ENCODE peak calls at places on chromosomes 13 and 19, in nine cellular contexts. P, O, B, D, U, X, L, N and V are unnamed samples.

GRCh38 chr19:16045893-16046292 is 30.4 kb upstream of the TPM4 start:
- DNase-seq in N (no peak), P (no peak), B (no peak), O (no peak), U (no peak), D (no peak), L (no peak), X (no peak), V (no peak)

GRCh38 chr13:24267283-24267682 is 42.1 kb upstream of the C1QTNF9 start:
- DNase-seq in O (no peak), U (no peak), P (no peak), X (no peak), B (no peak), N (no peak), L (no peak), D (no peak), V (no peak)

GRCh38 chr13:44969858-44970484 is 19.3 kb downstream of the NUFIP1 start:
- DNase-seq in U (no peak), P (no peak), L (no peak), O (peak), D (peak), X (no peak), N (no peak), B (peak), V (no peak)

GRCh38 chr13:68970532-68970931 is 1137.1 kb upstream of the ATXN8OS start:
- DNase-seq in D (no peak), P (no peak), N (no peak), L (no peak), B (no peak), O (no peak), X (no peak), U (no peak), V (no peak)

GRCh38 chr19:47848871-47849473 is 10.1 kb upstream of the TPRX2 start:
- DNase-seq in O (no peak), D (peak), P (no peak), N (peak), B (peak), L (no peak), X (no peak), U (no peak), V (peak)

GRCh38 chr19:30224689-30225606 is 147.2 kb upstream of the ZNF536 start:
- DNase-seq in L (no peak), B (no peak), O (no peak), N (no peak), X (no peak), P (no peak), U (peak), D (peak), V (peak)

GRCh38 chr13:108728370-108728769 is 99.0 kb downstream of the MYO16 start:
- DNase-seq in L (no peak), N (no peak), D (peak), X (no peak), U (no peak), B (no peak), O (no peak), P (no peak), V (no peak)

GRCh38 chr19:6392219-6393073 is 518 bp downstream of the GTF2F1 start:
- DNase-seq in U (no peak), L (no peak), X (no peak), O (no peak), B (no peak), D (no peak), P (no peak), N (no peak), V (no peak)

GRCh38 chr19:42628411-42629135 is 33.8 kb upstream of the CEACAM8 start:
- DNase-seq in L (no peak), B (no peak), P (no peak), X (no peak), O (no peak), U (no peak), N (no peak), D (no peak), V (no peak)

GRCh38 chr19:28472843-28473242 is 740.1 kb downstream of the UQCRFS1 start:
- DNase-seq in U (no peak), X (peak), L (no peak), B (no peak), O (no peak), D (no peak), P (no peak), N (no peak), V (no peak)

GRCh38 chr19:15995536-15995935 is 46.7 kb downstream of the OR10H4 start:
- DNase-seq in L (no peak), P (no peak), D (no peak), O (no peak), B (no peak), U (no peak), N (no peak), X (peak), V (no peak)

GRCh38 chr19:54211214-54211613 is 10.6 kb downstream of the RPS9 start:
- DNase-seq in N (no peak), X (no peak), B (no peak), U (no peak), O (no peak), L (no peak), D (no peak), P (no peak), V (no peak)

GRCh38 chr19:10431254-10431942 is 11.1 kb downstream of the PDE4A start:
- DNase-seq in D (no peak), L (no peak), O (no peak), P (no peak), X (no peak), N (no peak), U (no peak), B (no peak), V (no peak)

GRCh38 chr13:87295636-87296035 is 375.5 kb upstream of the SLITRK5 start:
- DNase-seq in O (peak), B (no peak), N (no peak), D (no peak), U (no peak), L (no peak), X (no peak), P (no peak), V (no peak)

GRCh38 chr19:19079571-19079970 is 15.8 kb downstream of the SLC25A42 start:
- DNase-seq in X (no peak), N (no peak), U (no peak), B (no peak), D (no peak), L (no peak), O (no peak), P (no peak), V (no peak)

GRCh38 chr13:88745013-88745412 is 1073.8 kb downstream of the SLITRK5 start:
- DNase-seq in X (no peak), U (no peak), P (no peak), L (no peak), O (no peak), N (no peak), B (no peak), D (no peak), V (no peak)

GRCh38 chr19:2714531-2715269 is 6.5 kb downstream of the DIRAS1 start:
- DNase-seq in O (no peak), D (no peak), B (no peak), L (no peak), N (no peak), P (no peak), U (no peak), X (no peak), V (no peak)

GRCh38 chr19:2575734-2576481 is 100.0 kb downstream of the GADD45B start:
- DNase-seq in B (peak), N (no peak), D (peak), O (peak), P (no peak), L (peak), U (peak), X (peak), V (no peak)

GRCh38 chr19:35750167-35750566 is 1.8 kb downstream of the LIN37 start:
- DNase-seq in P (no peak), O (no peak), B (no peak), L (no peak), D (no peak), U (no peak), N (peak), X (no peak), V (no peak)
- TF ChIP-seq CTCF in P (no peak), O (no peak), B (no peak), L (no peak), D (no peak), U (no peak), N (no peak), X (no peak), V (no peak)

GRCh38 chr13:46367622-46368327 is 19.3 kb downstream of the RUBCNL start:
- DNase-seq in X (no peak), N (no peak), B (peak), O (no peak), D (no peak), U (no peak), L (no peak), P (no peak), V (no peak)
- TF ChIP-seq CTCF in X (no peak), N (no peak), B (no peak), O (no peak), D (no peak), U (no peak), L (no peak), P (no peak), V (no peak)

DNA sequence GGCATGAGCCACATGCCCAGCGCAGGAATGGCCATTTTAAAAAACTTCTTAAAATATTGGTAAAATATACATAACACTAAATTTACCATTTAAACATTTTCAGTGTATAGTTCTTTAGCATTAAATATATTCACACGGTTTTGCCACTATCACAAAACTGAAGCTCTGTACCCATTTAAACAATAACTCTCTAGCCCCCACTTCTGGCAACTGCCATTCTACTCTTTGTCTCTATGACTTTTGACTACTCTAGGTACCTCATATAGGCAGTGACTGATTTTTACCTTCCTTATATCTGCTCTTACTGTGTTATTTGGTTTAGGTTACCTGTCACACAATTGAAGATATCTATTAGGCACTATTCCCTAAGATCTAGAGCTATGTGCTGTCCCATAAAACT is 2.3 kb upstream of the KBTBD7 start:
- DNase-seq in B (peak), N (no peak), X (no peak), L (no peak), U (no peak), P (no peak), O (no peak), D (no peak), V (no peak)
- TF ChIP-seq CTCF in B (peak), N (no peak), X (no peak), L (no peak), U (no peak), P (no peak), O (peak), D (no peak), V (peak)

DNA sequence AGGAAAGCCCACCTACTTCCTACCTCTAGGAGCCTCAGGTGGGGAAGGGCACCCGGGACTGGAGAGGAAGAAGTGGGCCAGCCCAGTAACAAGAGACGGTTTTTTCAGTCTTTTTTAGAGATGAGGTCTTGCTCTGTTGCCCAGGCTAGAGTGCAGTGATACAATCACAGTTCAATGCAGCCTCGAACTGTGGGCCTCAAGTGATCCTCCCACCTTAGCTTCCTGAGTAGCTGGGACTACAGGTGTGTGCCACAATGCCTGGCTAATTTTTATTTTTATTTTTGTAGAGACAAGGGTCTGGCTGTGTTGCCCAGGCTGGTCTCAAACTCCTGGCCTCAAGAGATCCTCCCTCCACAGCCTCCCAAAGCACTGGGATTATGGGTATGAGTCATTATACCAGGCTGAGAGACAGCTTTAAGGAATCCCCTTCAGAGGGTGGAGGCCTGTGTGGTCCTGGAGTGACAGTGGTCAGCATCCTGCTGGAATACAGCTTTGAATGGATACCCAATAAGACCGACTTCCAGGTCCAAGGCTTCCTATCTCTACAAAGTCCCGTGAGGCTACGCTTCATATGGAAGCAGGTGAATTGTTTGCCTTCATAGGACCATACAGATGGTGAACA is 63.0 kb downstream of the SLC15A1 start:
- DNase-seq in U (no peak), B (no peak), L (no peak), N (no peak), D (no peak), P (no peak), X (no peak), O (no peak), V (no peak)
- TF ChIP-seq CTCF in U (no peak), B (no peak), L (no peak), N (no peak), D (no peak), P (no peak), X (no peak), O (no peak), V (no peak)

GRCh38 chr13:71483733-71484132 is 383.3 kb downstream of the DACH1 start:
- DNase-seq in O (no peak), N (no peak), U (no peak), L (no peak), D (no peak), P (no peak), B (no peak), X (no peak), V (no peak)

GRCh38 chr13:71477735-71478134 is 389.3 kb downstream of the DACH1 start:
- DNase-seq in O (no peak), P (no peak), U (no peak), N (no peak), L (no peak), D (no peak), B (peak), X (no peak), V (no peak)
- TF ChIP-seq CTCF in O (peak), P (peak), U (peak), N (peak), L (no peak), D (peak), B (peak), X (no peak), V (peak)

GRCh38 chr13:48976677-48977625 is 1.2 kb downstream of the FNDC3A start:
- DNase-seq in D (no peak), X (no peak), N (no peak), P (no peak), L (no peak), U (no peak), O (peak), B (peak), V (no peak)

GRCh38 chr13:48973845-48974431 is 1.8 kb upstream of the FNDC3A start:
- DNase-seq in B (no peak), U (no peak), O (no peak), N (no peak), P (no peak), X (no peak), L (no peak), D (no peak), V (no peak)

GRCh38 chr13:48977973-48978372 is 2.3 kb downstream of the FNDC3A start:
- DNase-seq in O (no peak), B (no peak), P (no peak), U (no peak), N (no peak), X (no peak), L (no peak), D (no peak), V (no peak)

GRCh38 chr13:48975926-48976676 is 389 bp downstream of the FNDC3A start:
- DNase-seq in U (peak), D (peak), P (peak), X (peak), L (peak), B (peak), O (peak), N (peak), V (peak)

DNA sequence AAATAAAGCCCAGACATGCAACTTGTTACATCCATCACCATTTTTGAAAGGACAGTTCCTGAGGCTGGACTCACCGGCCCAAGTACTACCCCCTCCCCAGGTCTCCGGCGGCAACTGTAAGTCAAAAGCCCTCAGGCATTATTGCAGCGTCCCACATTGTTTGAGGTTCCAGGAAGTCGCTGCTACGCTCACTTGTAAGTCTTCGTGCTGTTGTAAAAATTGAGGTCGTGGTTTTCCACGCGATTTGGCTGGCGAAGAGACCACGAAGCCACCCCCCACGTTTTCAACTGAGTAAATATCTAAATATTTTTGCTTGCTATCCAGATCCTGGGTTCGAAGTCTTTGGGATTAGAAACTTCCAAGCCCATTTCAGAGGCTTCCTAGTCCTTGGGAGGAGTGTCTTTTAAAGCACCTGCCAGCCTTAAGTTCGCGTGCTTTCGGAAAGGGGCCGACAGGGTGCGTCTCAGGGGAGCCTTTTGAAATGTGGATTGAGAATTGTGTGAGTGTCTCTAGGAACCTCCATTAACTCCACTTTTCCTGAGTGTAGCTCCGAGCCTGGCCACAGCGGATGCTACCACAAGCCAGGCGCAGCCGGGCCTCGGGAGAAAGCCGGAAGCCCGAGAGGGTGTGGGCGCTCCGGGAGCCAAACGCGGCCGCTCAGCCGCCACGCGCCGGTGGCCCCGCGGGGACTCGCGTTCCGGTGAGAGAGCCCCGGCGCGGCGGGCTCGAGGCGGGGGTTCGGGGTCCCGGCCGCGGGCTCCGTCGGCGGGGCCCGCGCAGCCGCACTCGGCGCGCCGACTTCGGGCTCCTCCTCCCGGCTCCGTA is at the start of gene FNDC3A:
- DNase-seq in U (peak), L (peak), N (peak), X (peak), B (peak), O (peak), D (peak), P (peak), V (peak)
- TF ChIP-seq CTCF in U (no peak), L (no peak), N (no peak), X (peak), B (no peak), O (peak), D (no peak), P (peak), V (peak)

GRCh38 chr19:39197808-39198207 is 1.0 kb downstream of the NCCRP1 start:
- DNase-seq in O (no peak), X (no peak), P (no peak), U (no peak), N (peak), B (peak), D (no peak), L (no peak), V (no peak)
- TF ChIP-seq CTCF in O (no peak), X (no peak), P (no peak), U (no peak), N (peak), B (no peak), D (no peak), L (no peak), V (no peak)

GRCh38 chr19:45191324-45191845 is 12.8 kb downstream of the BLOC1S3 start:
- DNase-seq in U (no peak), B (peak), D (no peak), X (no peak), P (no peak), O (no peak), L (peak), N (no peak), V (no peak)
- TF ChIP-seq CTCF in U (no peak), B (no peak), D (no peak), X (no peak), P (no peak), O (no peak), L (no peak), N (no peak), V (no peak)